ENCODE peak calls at places on chromosomes 12 and 14, in eight cellular contexts. G is hypothalamus; J is T-helper 1 cell; S is NCI-H2171 treated with DMSO at 0.1 percent for 48 hours; M is activated T-cell treated with anti-CD3 and anti-CD28 coated beads for 24 hours; Y is T-helper 2 cell; E is activated CD4-positive, CD25-positive, alpha-beta regulatory T cell; I is A549. B is an unnamed sample.

GRCh38 chr14:51182166-51182565 is 57.9 kb upstream of the TMX1 start:
- DNase-seq in G (no peak), J (no peak), S (no peak), M (no peak), Y (no peak), E (no peak), I (peak; percentile 4), B (no peak)

GRCh38 chr12:126704609-126705008 is 1562.4 kb upstream of the TMEM132C start:
- DNase-seq in G (no peak), J (no peak), S (no peak), M (no peak), Y (no peak), E (no peak), I (no peak), B (no peak)

GRCh38 chr14:35387713-35388579 is 16.6 kb downstream of the NFKBIA start:
- DNase-seq in G (no peak), J (no peak), S (no peak), M (no peak), Y (no peak), E (no peak), I (no peak), B (no peak)

GRCh38 chr14:69719501-69719951 is 47.4 kb upstream of the SRSF5 start:
- DNase-seq in G (no peak), J (no peak), S (peak; percentile 33), M (no peak), Y (no peak), E (no peak), I (no peak), B (no peak)

GRCh38 chr12:27076930-27077329 is 5.4 kb downstream of the C12orf71 start:
- DNase-seq in G (no peak), J (no peak), S (no peak), M (no peak), Y (no peak), E (no peak), I (no peak), B (no peak)

GRCh38 chr12:122880155-122880605 is 15.7 kb downstream of the VPS37B start:
- DNase-seq in G (no peak), J (no peak), S (peak; percentile 65), M (no peak), Y (no peak), E (no peak), I (no peak), B (no peak)

GRCh38 chr12:29710104-29710503 is 73.6 kb downstream of the TMTC1 start:
- DNase-seq in G (no peak), J (no peak), S (peak; percentile 92), M (no peak), Y (no peak), E (no peak), I (no peak), B (no peak)

GRCh38 chr14:59342516-59343484 is 122.4 kb downstream of the GPR135 start:
- DNase-seq in G (no peak), J (no peak), S (no peak), M (no peak), Y (no peak), E (no peak), I (no peak), B (no peak)

GRCh38 chr14:96065661-96066459 is 26.7 kb downstream of the C14orf132 start:
- DNase-seq in G (no peak), J (no peak), S (peak; percentile 7), M (no peak), Y (no peak), E (no peak), I (no peak), B (no peak)

GRCh38 chr12:67241482-67241881 is 27.7 kb upstream of the CAND1 start:
- DNase-seq in G (no peak), J (no peak), S (no peak), M (no peak), Y (no peak), E (no peak), I (no peak), B (no peak)

GRCh38 chr14:79840068-79840467 is 371.2 kb downstream of the DIO2 start:
- DNase-seq in G (no peak), J (no peak), S (no peak), M (no peak), Y (no peak), E (no peak), I (no peak), B (no peak)

GRCh38 chr12:108320503-108321293 is 18.4 kb downstream of the CMKLR1 start:
- DNase-seq in G (no peak), J (no peak), S (peak; percentile 12), M (no peak), Y (no peak), E (no peak), I (no peak), B (no peak)

GRCh38 chr12:120849765-120850164 is 54.4 kb downstream of the SPPL3 start:
- DNase-seq in G (no peak), J (no peak), S (no peak), M (no peak), Y (no peak), E (no peak), I (peak; percentile 48), B (no peak)

GRCh38 chr12:55034218-55034617 is 14.4 kb downstream of the NEUROD4 start:
- DNase-seq in G (no peak), J (no peak), S (no peak), M (no peak), Y (no peak), E (no peak), I (no peak), B (no peak)

GRCh38 chr12:21576431-21576830 is 28.2 kb downstream of the GYS2 start:
- DNase-seq in G (no peak), J (no peak), S (no peak), M (no peak), Y (no peak), E (no peak), I (no peak), B (no peak)

GRCh38 chr14:42475289-42475688 is 868.6 kb downstream of the LRFN5 start:
- DNase-seq in G (no peak), J (no peak), S (no peak), M (no peak), Y (no peak), E (no peak), I (no peak), B (no peak)

GRCh38 chr12:108854453-108855283 is 2.7 kb downstream of the SSH1 start:
- DNase-seq in G (no peak), J (no peak), S (no peak), M (no peak), Y (no peak), E (no peak), I (peak; percentile 96), B (peak; percentile 95)

GRCh38 chr12:14654842-14655241 is 41.6 kb downstream of the GUCY2C start:
- DNase-seq in G (no peak), J (no peak), S (no peak), M (no peak), Y (no peak), E (no peak), I (no peak), B (no peak)

B was measured in NCI-H460.